ENCODE peak calls at places on chromosomes 7 and 10, in five cellular contexts. J is NCI-H1092; M is CD8-positive, alpha-beta T cell; O is activated T-cell treated with anti-CD3 and anti-CD28 coated beads, Interleukin-2, amount 50 U/mL, for 24 hours; C is stomach. P is an unnamed sample.

GRCh38 chr10:123262456-123262855 is 108.3 kb downstream of the BUB3 start:
- DNase-seq in J (no peak), M (no peak), O (no peak), C (no peak), P (no peak)

GRCh38 chr7:123929620-123930019 is 4.6 kb downstream of the SPAM1 start:
- DNase-seq in J (no peak), M (no peak), O (no peak), C (no peak), P (no peak)

GRCh38 chr10:22959950-22960349 is 32.1 kb downstream of the ARMC3 start:
- DNase-seq in J (no peak), M (no peak), O (no peak), C (no peak), P (no peak)

GRCh38 chr7:139431459-139431858 is 52.0 kb downstream of the KLRG2 start:
- DNase-seq in J (no peak), M (no peak), O (no peak), C (no peak), P (no peak)

GRCh38 chr10:116465541-116465940 is 37.9 kb downstream of the PNLIPRP3 start:
- DNase-seq in J (no peak), M (no peak), O (no peak), C (no peak), P (no peak)

GRCh38 chr7:116863168-116863670 is 832 bp downstream of the CAPZA2 start:
- DNase-seq in J (peak; percentile 12), M (no peak), O (peak; percentile 49), C (no peak), P (peak; percentile 77)

GRCh38 chr7:6056616-6057015 is 25.4 kb downstream of the ANKRD61 start:
- DNase-seq in J (no peak), M (no peak), O (no peak), C (no peak), P (no peak)

GRCh38 chr10:60914676-60915075 is 29.3 kb downstream of the RHOBTB1 start:
- DNase-seq in J (no peak), M (no peak), O (no peak), C (no peak), P (peak; percentile 15)

GRCh38 chr10:82969405-82969804 is 1094.4 kb downstream of the NRG3 start:
- DNase-seq in J (no peak), M (no peak), O (no peak), C (no peak), P (peak; percentile 31)

GRCh38 chr7:148794476-148794875 is 89.6 kb downstream of the EZH2 start:
- DNase-seq in J (no peak), M (no peak), O (no peak), C (no peak), P (no peak)

GRCh38 chr7:12067156-12067831 is 143.8 kb upstream of the TMEM106B start:
- DNase-seq in J (peak; percentile 68), M (peak; percentile 59), O (peak; percentile 60), C (peak; percentile 59), P (peak; percentile 82)

GRCh38 chr7:69597278-69598076 is 798 bp upstream of the AUTS2 start:
- DNase-seq in J (peak; percentile 37), M (peak; percentile 22), O (peak; percentile 49), C (peak; percentile 26), P (peak; percentile 81)

GRCh38 chr10:12709516-12709915 is 292.0 kb downstream of the CCDC3 start:
- DNase-seq in J (no peak), M (no peak), O (no peak), C (no peak), P (no peak)

GRCh38 chr10:119412244-119412750 is 130.2 kb downstream of the RGS10 start:
- DNase-seq in J (no peak), M (no peak), O (no peak), C (peak; percentile 74), P (peak; percentile 85)

GRCh38 chr10:79437111-79437814 is 8.2 kb downstream of the ZCCHC24 start:
- DNase-seq in J (no peak), M (no peak), O (no peak), C (no peak), P (no peak)

GRCh38 chr7:99380823-99381663 is 6.5 kb downstream of the ARPC1B start:
- DNase-seq in J (no peak), M (peak; percentile 89), O (peak; percentile 87), C (peak; percentile 44), P (no peak)

GRCh38 chr10:13615650-13616049 is 28.9 kb downstream of the PRPF18 start:
- DNase-seq in J (no peak), M (no peak), O (no peak), C (no peak), P (peak; percentile 35)

GRCh38 chr7:41699532-41699931 is 3.4 kb downstream of the INHBA start:
- DNase-seq in J (no peak), M (no peak), O (no peak), C (no peak), P (peak; percentile 61)

GRCh38 chr10:71729023-71729649 is 9.6 kb upstream of the C10orf105 start:
- DNase-seq in J (no peak), M (no peak), O (peak; percentile 40), C (peak; percentile 57), P (peak; percentile 77)

GRCh38 chr10:46224414-46224682 is 62.4 kb upstream of the ANTXRL start:
- DNase-seq in J (no peak), M (no peak), O (no peak), C (no peak), P (no peak)

GRCh38 chr10:3118621-3119020 is 51.3 kb downstream of the PFKP start:
- DNase-seq in J (no peak), M (no peak), O (no peak), C (no peak), P (no peak)

GRCh38 chr10:2201534-2202104 is 464.3 kb upstream of the ADARB2 start:
- DNase-seq in J (no peak), M (no peak), O (no peak), C (no peak), P (no peak)

GRCh38 chr10:111600772-111601171 is 523.9 kb downstream of the ADRA2A start:
- DNase-seq in J (no peak), M (no peak), O (no peak), C (no peak), P (peak; percentile 9)

GRCh38 chr10:78314651-78315050 is 281.0 kb downstream of the RPS24 start:
- DNase-seq in J (no peak), M (no peak), O (no peak), C (no peak), P (no peak)

GRCh38 chr7:38476764-38477163 is 154.4 kb downstream of the AMPH start:
- DNase-seq in J (no peak), M (no peak), O (no peak), C (no peak), P (no peak)

GRCh38 chr10:114181971-114182370 is 2.8 kb downstream of the TDRD1 start:
- DNase-seq in J (no peak), M (no peak), O (no peak), C (peak; percentile 84), P (peak; percentile 19)

GRCh38 chr10:71225291-71226058 is 13.1 kb downstream of the UNC5B start:
- DNase-seq in J (no peak), M (no peak), O (no peak), C (no peak), P (no peak)

GRCh38 chr10:42887734-42888503 is 105.3 kb downstream of the BMS1 start:
- DNase-seq in J (no peak), M (no peak), O (no peak), C (no peak), P (no peak)

GRCh38 chr10:49441488-49442476 is 45.9 kb upstream of the DRGX start:
- DNase-seq in J (no peak), M (no peak), O (no peak), C (no peak), P (peak; percentile 48)

GRCh38 chr7:34652784-34653183 is 5.2 kb upstream of the NPSR1 start:
- DNase-seq in J (no peak), M (no peak), O (no peak), C (no peak), P (no peak)

GRCh38 chr7:151838861-151839381 is 38.0 kb downstream of the PRKAG2 start:
- DNase-seq in J (no peak), M (peak; percentile 53), O (peak; percentile 62), C (no peak), P (no peak)

GRCh38 chr10:105384056-105384455 is 743.0 kb downstream of the SORCS3 start:
- DNase-seq in J (no peak), M (no peak), O (no peak), C (no peak), P (no peak)

GRCh38 chr7:133582766-133583523 is 330.1 kb downstream of the EXOC4 start:
- DNase-seq in J (no peak), M (no peak), O (no peak), C (no peak), P (no peak)

GRCh38 chr10:46263831-46264268 is 22.9 kb upstream of the ANTXRL start:
- DNase-seq in J (no peak), M (no peak), O (no peak), C (peak; percentile 14), P (no peak)

GRCh38 chr7:151721694-151722093 is 155.2 kb downstream of the PRKAG2 start:
- DNase-seq in J (no peak), M (no peak), O (no peak), C (no peak), P (peak; percentile 58)

GRCh38 chr10:132443605-132443997 is 46.6 kb downstream of the PWWP2B start:
- DNase-seq in J (no peak), M (peak; percentile 76), O (peak; percentile 80), C (no peak), P (peak; percentile 48)

P was measured in left kidney.